ENCODE peak calls at places on chromosomes 16 and 17, in five cellular contexts. O is GM12878, I is H1, W is HepG2, L is NT2/D1. U is an unnamed sample.

GRCh38 chr16:53529529-53529928 is 26.5 kb upstream of the AKTIP start:
- DNase-seq in O (no peak), I (no peak), W (no peak), L (no peak), U (no peak)

GRCh38 chr16:83926726-83927397 is 26.2 kb upstream of the OSGIN1 start:
- DNase-seq in O (no peak), I (peak), W (peak), L (peak), U (peak)

GRCh38 chr17:28567604-28568003 is 3.7 kb downstream of the PIGS start:
- DNase-seq in O (peak), I (no peak), W (no peak), L (no peak), U (no peak)

GRCh38 chr16:85664580-85665372 is 24.0 kb downstream of the GINS2 start:
- DNase-seq in O (no peak), I (no peak), W (no peak), L (no peak), U (no peak)

GRCh38 chr16:30473231-30474061 is 904 bp downstream of the ITGAL start:
- DNase-seq in O (no peak), I (no peak), W (no peak), L (no peak), U (no peak)

GRCh38 chr16:67653131-67654068 is 6.7 kb downstream of the ACD start:
- DNase-seq in O (no peak), I (no peak), W (no peak), L (no peak), U (peak)

GRCh38 chr17:53344778-53345177 is 477.9 kb upstream of the KIF2B start:
- DNase-seq in O (no peak), I (no peak), W (no peak), L (no peak), U (no peak)

GRCh38 chr17:50931003-50931878 is 65.1 kb upstream of the TOB1 start:
- DNase-seq in O (no peak), I (no peak), W (peak), L (peak), U (peak)

GRCh38 chr17:57035971-57036481 is 49.0 kb upstream of the AKAP1 start:
- DNase-seq in O (no peak), I (no peak), W (no peak), L (no peak), U (no peak)
- TF ChIP-seq SUZ12 in O (no peak), I (no peak), W (no peak), L (no peak), U (no peak)

DNA sequence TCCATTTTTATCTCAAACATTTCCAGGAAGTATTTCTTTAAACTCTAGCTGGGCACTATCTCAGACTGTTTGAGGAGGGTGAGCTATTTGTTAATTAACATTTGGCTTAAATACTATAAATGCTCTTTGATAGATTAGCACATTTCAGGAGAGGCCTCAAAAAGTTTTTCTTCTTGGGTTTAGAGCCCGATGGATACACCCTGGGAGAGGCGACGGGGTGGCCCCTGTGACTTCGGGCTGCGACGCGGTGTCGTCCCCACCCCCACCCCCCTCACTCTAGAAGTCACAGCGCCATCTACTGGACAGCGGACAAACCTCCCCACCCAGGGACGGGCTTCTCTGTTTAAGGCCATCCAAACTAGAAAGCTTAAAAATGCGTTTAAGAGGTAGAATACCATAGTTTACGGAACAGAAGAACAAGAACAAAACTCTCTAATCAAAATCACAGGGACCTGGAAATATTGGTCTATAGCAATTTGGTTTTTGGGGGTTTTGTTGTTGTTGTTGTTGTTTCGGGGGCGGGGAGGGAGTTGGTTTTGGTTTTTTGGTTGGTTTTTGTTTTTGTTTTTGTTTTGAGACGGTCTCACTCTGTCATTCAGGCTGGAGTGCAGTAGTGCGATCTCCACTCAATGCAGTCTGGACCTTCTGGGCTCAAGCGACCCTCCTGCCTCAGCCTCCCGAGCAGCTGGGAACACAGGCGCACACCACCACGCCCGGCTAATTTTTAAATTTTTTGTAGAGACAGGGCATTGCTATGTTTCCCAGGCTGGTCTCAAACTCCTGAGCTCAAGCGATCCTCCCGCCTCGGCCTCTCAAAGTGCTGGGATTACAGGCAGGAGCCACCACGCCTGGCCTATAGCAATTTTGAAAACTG is 254.4 kb downstream of the C16orf95 start:
- DNase-seq in O (no peak), I (no peak), W (peak), L (peak), U (peak)
- TF ChIP-seq SUZ12 in O (no peak), I (no peak), W (no peak), L (no peak), U (no peak)

DNA sequence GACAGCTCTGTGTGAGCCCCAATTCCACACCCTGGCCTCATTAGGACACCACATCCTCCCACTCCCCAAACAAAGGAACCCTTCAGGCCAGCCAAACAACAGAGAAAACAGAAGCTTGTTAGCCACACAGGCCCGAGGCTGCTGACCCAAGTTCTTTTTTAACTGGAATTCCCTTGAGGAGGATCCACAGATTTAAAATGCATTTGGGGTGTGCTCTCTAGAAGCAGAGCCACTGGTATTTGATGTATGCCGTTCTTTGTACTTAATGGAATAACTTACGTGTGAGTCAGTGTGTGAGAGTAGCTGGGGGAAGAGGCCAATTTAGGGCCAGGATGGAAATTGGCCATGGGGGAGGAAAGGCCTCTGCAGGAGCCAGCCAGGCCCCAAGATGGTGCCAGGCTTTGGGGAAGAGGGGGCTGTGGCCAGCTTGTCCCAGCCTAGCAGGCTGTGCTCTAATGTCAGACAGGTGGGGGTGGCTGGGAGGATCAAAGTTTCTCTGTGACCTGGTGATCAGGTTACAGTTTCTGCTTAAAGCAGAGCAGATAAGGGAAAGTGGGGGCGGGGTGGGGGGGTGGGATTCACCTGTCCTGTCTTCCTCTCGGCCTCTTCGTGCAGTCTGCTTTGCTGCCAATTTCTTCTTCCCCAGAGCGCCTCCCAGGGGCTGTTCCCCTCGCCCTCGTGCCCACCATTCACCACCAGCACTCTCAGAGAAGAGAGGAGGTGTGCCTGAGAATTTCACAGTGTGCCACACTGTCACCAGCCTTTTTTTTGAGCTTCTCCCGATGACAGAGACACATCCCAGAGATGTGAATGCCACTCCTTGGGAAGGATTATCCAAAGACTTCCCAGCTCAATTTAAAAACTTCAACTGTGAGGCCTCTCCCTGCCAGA is 50.8 kb downstream of the TOM1L2 start:
- DNase-seq in O (no peak), I (peak), W (peak), L (peak), U (no peak)
- TF ChIP-seq SUZ12 in O (no peak), I (no peak), W (no peak), L (no peak), U (no peak)

GRCh38 chr17:77096570-77097214 is 44.1 kb upstream of the SEC14L1 start:
- DNase-seq in O (no peak), I (no peak), W (peak), L (no peak), U (peak)
- TF ChIP-seq SUZ12 in O (no peak), I (no peak), W (no peak), L (no peak), U (no peak)

DNA sequence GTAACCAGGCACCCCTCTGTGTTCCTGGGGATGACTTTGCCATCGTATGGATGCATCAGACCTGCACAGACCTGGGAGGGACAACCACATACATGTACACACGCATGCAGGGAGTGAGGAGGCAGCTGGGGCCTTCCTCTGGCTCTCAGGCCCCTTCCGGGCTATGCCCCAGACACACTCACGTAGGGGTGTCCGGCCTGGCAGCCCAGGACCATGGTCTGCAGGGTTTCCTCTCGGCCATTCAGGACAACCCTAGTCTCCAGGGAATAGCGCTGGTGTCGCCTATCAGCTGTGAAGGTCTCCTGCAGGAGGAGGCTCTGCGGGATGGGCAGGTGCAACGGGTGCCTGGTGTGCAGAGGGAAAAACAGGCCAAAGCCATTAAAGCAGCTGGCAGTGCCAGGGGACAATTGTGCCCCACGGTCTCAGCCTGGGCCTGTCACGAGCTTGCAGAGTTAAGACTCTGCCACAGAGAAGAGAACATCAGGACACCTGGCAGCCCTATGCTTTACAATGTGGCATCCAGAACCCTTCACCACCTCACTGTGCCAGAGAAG is 101.4 kb downstream of the RMI2 start:
- DNase-seq in O (no peak), I (no peak), W (no peak), L (no peak), U (no peak)
- TF ChIP-seq SUZ12 in O (no peak), I (no peak), W (no peak), L (no peak), U (no peak)

DNA sequence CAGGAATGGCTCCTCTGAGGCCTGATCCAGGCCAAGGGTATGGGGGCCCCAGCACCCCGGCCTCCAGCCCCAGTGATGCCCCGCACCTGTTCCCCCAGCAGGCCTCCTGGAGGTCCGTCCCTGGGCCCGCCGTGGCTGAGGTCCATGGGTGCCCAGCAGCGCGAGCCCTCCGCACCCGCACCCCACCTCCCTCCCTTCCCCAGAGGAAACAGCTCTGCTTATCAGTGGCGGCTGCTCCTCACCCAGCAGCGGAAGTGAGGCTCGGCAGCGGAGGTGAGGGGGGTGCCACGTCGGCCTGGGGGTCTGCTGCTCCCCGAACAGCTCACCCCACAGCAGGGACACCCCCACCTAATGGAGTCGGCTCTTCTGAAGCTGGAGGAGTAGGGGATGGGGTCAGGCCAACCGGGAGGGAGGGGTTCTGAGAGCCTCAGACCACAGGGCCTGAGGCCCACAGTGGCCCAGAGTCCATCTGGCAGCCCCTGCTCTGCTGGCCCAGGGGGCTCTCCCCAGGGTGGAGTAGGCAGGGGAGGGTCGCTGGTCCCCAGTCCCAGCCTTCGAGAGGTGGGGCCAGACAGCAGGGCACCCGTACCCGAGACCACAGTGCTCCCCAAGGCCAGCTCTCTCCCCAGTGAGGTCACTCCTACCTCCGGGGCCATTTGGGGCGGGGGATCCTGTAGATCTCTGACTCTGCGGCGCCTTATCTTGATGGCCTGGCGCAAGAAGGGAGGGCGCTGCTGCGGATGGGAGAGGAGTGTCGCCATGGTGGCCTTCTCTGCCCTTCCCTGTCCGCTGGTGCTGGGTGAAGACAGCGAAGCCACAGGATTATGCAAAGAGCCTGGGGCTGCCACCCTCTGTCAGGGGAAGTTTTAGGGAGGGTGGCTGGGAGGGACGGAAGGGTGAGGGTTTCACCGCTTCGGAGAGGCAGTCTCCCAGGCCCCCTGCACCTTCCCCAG is at the start of gene UNC13D:
- DNase-seq in O (no peak), I (no peak), W (peak), L (no peak), U (no peak)
- TF ChIP-seq SUZ12 in O (no peak), I (no peak), W (no peak), L (no peak), U (no peak)

GRCh38 chr17:43834106-43834505 is 1.2 kb upstream of the MPP3 start:
- DNase-seq in O (no peak), I (no peak), W (no peak), L (no peak), U (no peak)

GRCh38 chr17:43831633-43832032 is 1.3 kb downstream of the MPP3 start:
- DNase-seq in O (no peak), I (no peak), W (no peak), L (no peak), U (no peak)

GRCh38 chr17:43830510-43831145 is 2.3 kb downstream of the MPP3 start:
- DNase-seq in O (no peak), I (no peak), W (no peak), L (no peak), U (no peak)

GRCh38 chr17:43832168-43832975 is 574 bp downstream of the MPP3 start:
- DNase-seq in O (no peak), I (no peak), W (peak), L (no peak), U (peak)

GRCh38 chr17:43832976-43833829 is at the start of gene MPP3:
- DNase-seq in O (no peak), I (no peak), W (no peak), L (no peak), U (peak)
- TF ChIP-seq SUZ12 in O (peak), I (no peak), W (no peak), L (no peak), U (no peak)

GRCh38 chr17:77127735-77128361 is 12.9 kb upstream of the SEC14L1 start:
- DNase-seq in O (no peak), I (no peak), W (no peak), L (no peak), U (no peak)
- TF ChIP-seq SUZ12 in O (no peak), I (no peak), W (no peak), L (no peak), U (no peak)

DNA sequence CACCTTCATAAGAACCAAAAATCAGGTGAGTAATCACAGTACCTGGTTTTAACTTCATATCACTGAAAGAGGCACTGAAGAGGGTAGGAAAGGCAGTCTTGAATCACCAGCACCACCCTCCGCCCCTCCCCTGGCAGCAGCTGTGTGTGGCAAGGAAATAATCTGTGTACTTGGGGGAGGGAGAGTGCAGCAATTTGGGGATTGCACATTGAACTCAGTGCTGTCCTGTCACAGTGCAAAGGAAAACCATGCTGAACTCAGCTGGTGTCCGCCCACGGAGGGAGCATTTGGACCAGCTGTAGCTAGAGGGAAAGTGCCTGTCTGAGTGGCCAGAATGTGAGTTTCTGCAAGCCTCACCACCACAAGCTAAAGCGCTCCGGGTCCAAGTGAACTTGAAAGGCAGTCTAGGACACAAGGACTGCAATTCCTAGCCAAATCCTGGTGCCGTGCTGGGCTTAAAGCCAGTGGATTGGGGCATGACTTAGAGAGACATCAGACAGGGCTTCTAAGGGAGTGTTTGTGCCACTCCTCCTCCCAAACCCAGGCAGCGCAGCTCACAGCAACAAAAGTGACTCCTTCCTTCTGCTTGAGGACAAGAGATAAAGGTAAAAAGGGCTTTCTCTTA is 39.7 kb upstream of the ALDH3A1 start:
- DNase-seq in O (no peak), I (no peak), W (no peak), L (no peak), U (no peak)
- TF ChIP-seq SUZ12 in O (no peak), I (no peak), W (no peak), L (no peak), U (no peak)

GRCh38 chr17:32757963-32758362 is 119.0 kb downstream of the MYO1D start:
- DNase-seq in O (no peak), I (no peak), W (no peak), L (no peak), U (no peak)
- TF ChIP-seq SUZ12 in O (no peak), I (no peak), W (no peak), L (no peak), U (no peak)